ENCODE peak calls at places on chromosomes 3 and 15, in ten cellular contexts. V is hepatocyte, Q is H9, H is fibroblast of lung, J is GM23248, U is PC-9, R is HepG2, C is OCI-LY7, N is endothelial cell of umbilical vein, E is IMR-90. F is an unnamed sample.
A peak's percentile ranks its signal among the peaks of the same experiment; 100 is the strongest.

GRCh38 chr3:44918087-44918486 is 43.7 kb downstream of the TGM4 start:
- DNase-seq in H (no peak), V (no peak), C (no peak), R (no peak), N (no peak), Q (no peak), J (no peak), E (no peak), U (no peak), F (no peak)

GRCh38 chr3:67459796-67460195 is 194.6 kb downstream of the SUCLG2 start:
- DNase-seq in N (no peak), H (peak; percentile 86), U (no peak), R (no peak), V (no peak), E (peak; percentile 85), Q (no peak), J (no peak), C (no peak), F (no peak)

GRCh38 chr3:108471346-108471935 is 39.0 kb downstream of the MYH15 start:
- DNase-seq in C (no peak), R (no peak), V (no peak), Q (no peak), U (peak; percentile 86), H (peak; percentile 26), E (peak; percentile 16), J (peak; percentile 42), N (no peak), F (peak; percentile 40)

GRCh38 chr15:28094732-28095521 is 4.2 kb downstream of the OCA2 start:
- DNase-seq in E (no peak), Q (peak; percentile 65), C (no peak), J (peak; percentile 20), U (no peak), R (no peak), V (peak; percentile 46), H (no peak), N (no peak), F (no peak)

GRCh38 chr3:125478321-125478720 is 41.7 kb downstream of the SNX4 start:
- DNase-seq in V (no peak), H (peak; percentile 28), Q (no peak), N (no peak), J (peak; percentile 78), E (peak; percentile 66), C (no peak), R (no peak), U (no peak), F (no peak)

GRCh38 chr15:40843885-40844542 is at the start of gene SPINT1:
- DNase-seq in N (no peak), J (peak; percentile 41), H (no peak), U (peak; percentile 46), C (no peak), Q (peak; percentile 63), E (no peak), R (no peak), V (peak; percentile 89), F (peak; percentile 85)

GRCh38 chr3:35296533-35296932 is 342.8 kb upstream of the ARPP21 start:
- DNase-seq in Q (no peak), U (no peak), C (no peak), J (no peak), H (no peak), V (no peak), E (no peak), R (no peak), N (no peak), F (no peak)

GRCh38 chr3:188339410-188340295 is 185.7 kb downstream of the LPP start:
- DNase-seq in U (no peak), J (no peak), E (no peak), R (no peak), C (no peak), N (no peak), H (no peak), Q (no peak), V (no peak), F (no peak)

GRCh38 chr3:192850501-192850981 is 67.1 kb downstream of the MB21D2 start:
- DNase-seq in E (peak; percentile 86), U (peak; percentile 46), V (peak; percentile 83), J (peak; percentile 86), N (peak; percentile 47), Q (no peak), C (no peak), H (no peak), R (peak; percentile 47), F (peak; percentile 93)

GRCh38 chr15:33154366-33155166 is 39.9 kb downstream of the FMN1 start:
- DNase-seq in Q (no peak), V (no peak), C (no peak), E (peak; percentile 55), N (no peak), U (peak; percentile 38), H (peak; percentile 87), J (peak; percentile 74), R (no peak), F (peak; percentile 98)

GRCh38 chr3:185629554-185630181 is 43.6 kb downstream of the SENP2 start:
- DNase-seq in E (peak; percentile 27), N (no peak), V (no peak), J (peak; percentile 23), Q (no peak), U (peak; percentile 35), H (no peak), R (no peak), C (no peak), F (no peak)

DNA sequence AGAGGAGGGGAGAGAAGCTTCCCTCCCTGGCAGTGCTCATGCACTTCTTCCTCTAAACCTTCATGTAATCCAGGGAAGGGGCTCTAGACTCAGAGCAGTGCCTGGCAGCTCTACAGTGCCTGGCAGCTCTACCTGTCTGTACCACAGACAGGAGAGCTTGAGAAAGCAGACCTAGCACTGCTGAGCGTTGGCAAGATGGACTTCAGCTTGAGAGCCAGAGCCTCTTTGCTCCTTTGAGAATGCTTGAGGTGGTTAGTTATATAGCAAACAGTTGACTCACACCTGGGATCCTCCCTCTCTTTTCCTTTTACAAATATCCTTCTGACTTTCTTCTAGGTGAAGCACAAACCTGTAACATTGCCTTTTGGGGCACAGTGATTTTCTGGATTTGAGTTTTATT is 20.9 kb downstream of the FBXO22 start:
- DNase-seq in Q (no peak), C (no peak), R (no peak), H (no peak), N (no peak), E (no peak), U (no peak), V (peak; percentile 22), J (peak; percentile 15), F (peak; percentile 32)
- H4K20me1 ChIP-seq in Q (no peaks in the 10 kb centered on the region), C (no peaks in the 10 kb centered on the region), R (peaks cover 4% of the 10 kb centered on the region), H (no peaks in the 10 kb centered on the region), N (no peaks in the 10 kb centered on the region), E (peaks cover 43% of the 10 kb centered on the region), U (peaks cover 6% of the 10 kb centered on the region), V (no peaks in the 10 kb centered on the region), J (no peaks in the 10 kb centered on the region), F (no peaks in the 10 kb centered on the region)

GRCh38 chr15:58918239-58918638 is 15.2 kb downstream of the SLTM start:
- DNase-seq in H (no peak), C (no peak), V (no peak), U (no peak), J (no peak), Q (no peak), E (no peak), R (no peak), N (peak; percentile 16), F (no peak)
- H4K20me1 ChIP-seq in H (no peaks in the 10 kb centered on the region), C (peaks cover 11% of the 10 kb centered on the region), V (peaks cover 20% of the 10 kb centered on the region), U (peaks cover 14% of the 10 kb centered on the region), J (no peaks in the 10 kb centered on the region), Q (no peaks in the 10 kb centered on the region), E (peaks cover 22% of the 10 kb centered on the region), R (peaks cover 2% of the 10 kb centered on the region), N (no peaks in the 10 kb centered on the region), F (no peaks in the 10 kb centered on the region)

GRCh38 chr3:127090218-127091160 is 102.4 kb upstream of the PRR23E start:
- DNase-seq in R (no peak), U (no peak), V (no peak), N (no peak), E (no peak), Q (no peak), C (no peak), J (no peak), H (no peak), F (no peak)

GRCh38 chr3:127088511-127089430 is 104.2 kb upstream of the PRR23E start:
- DNase-seq in N (no peak), Q (no peak), E (no peak), H (no peak), C (no peak), J (no peak), U (peak; percentile 57), R (no peak), V (no peak), F (no peak)

GRCh38 chr3:127091376-127091775 is 101.6 kb upstream of the PRR23E start:
- DNase-seq in R (no peak), U (no peak), E (no peak), H (no peak), N (no peak), V (no peak), C (peak; percentile 26), J (no peak), Q (no peak), F (no peak)

GRCh38 chr3:127087441-127087840 is 104.5 kb downstream of the PLXNA1 start:
- DNase-seq in U (no peak), Q (no peak), R (no peak), J (no peak), V (no peak), N (no peak), H (no peak), E (no peak), C (no peak), F (no peak)

GRCh38 chr3:127089487-127090145 is 103.3 kb upstream of the PRR23E start:
- DNase-seq in H (peak; percentile 13), E (no peak), Q (no peak), J (peak; percentile 68), U (no peak), R (no peak), V (no peak), C (peak; percentile 11), N (no peak), F (no peak)
- H4K20me1 ChIP-seq in H (no peaks in the 10 kb centered on the region), E (no peaks in the 10 kb centered on the region), Q (no peaks in the 10 kb centered on the region), J (no peaks in the 10 kb centered on the region), U (no peaks in the 10 kb centered on the region), R (peaks cover 5% of the 10 kb centered on the region), V (no peaks in the 10 kb centered on the region), C (no peaks in the 10 kb centered on the region), N (no peaks in the 10 kb centered on the region), F (no peaks in the 10 kb centered on the region)

GRCh38 chr3:5126586-5126985 is 4.5 kb downstream of the ARL8B start:
- DNase-seq in N (no peak), H (peak; percentile 65), V (peak; percentile 17), C (no peak), Q (no peak), J (peak; percentile 66), U (no peak), E (peak; percentile 12), R (no peak), F (peak; percentile 37)
- H4K20me1 ChIP-seq in N (peaks cover 7% of the 10 kb centered on the region), H (no peaks in the 10 kb centered on the region), V (peaks cover 74% of the 10 kb centered on the region), C (peaks cover 25% of the 10 kb centered on the region), Q (no peaks in the 10 kb centered on the region), J (peaks cover 4% of the 10 kb centered on the region), U (peaks cover 22% of the 10 kb centered on the region), E (peaks cover 66% of the 10 kb centered on the region), R (peaks cover 4% of the 10 kb centered on the region), F (no peaks in the 10 kb centered on the region)

DNA sequence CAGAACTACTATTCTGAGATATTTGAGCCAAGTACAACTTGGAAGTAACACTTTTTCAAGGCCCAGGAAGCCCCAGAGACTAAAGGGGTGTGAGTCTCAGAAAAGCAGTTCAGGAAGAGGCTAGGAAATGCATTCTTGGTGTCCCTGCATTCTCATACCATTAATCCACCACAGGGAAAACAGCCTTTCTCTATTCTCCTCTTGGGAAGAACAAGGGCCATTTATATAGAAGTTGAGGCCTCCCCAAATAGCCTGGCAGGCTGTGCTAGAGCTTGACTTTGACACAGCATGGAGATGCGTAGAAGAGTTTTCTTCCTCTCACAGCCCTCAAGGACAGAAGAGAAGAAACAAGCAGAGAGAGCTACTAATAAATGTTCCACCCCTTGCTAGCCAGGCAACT is 5.5 kb upstream of the NR2C2 start:
- DNase-seq in N (no peak), R (no peak), E (no peak), J (no peak), V (no peak), C (no peak), U (no peak), H (no peak), Q (no peak), F (no peak)
- H4K20me1 ChIP-seq in N (peaks cover 4% of the 10 kb centered on the region), R (no peaks in the 10 kb centered on the region), E (no peaks in the 10 kb centered on the region), J (peaks cover 4% of the 10 kb centered on the region), V (peaks cover 9% of the 10 kb centered on the region), C (peaks cover 25% of the 10 kb centered on the region), U (peaks cover 19% of the 10 kb centered on the region), H (no peaks in the 10 kb centered on the region), Q (no peaks in the 10 kb centered on the region), F (no peaks in the 10 kb centered on the region)

F was measured in mammary epithelial cell.